ENCODE peak calls at places on chromosomes 3 and 15, in seven cellular contexts. W is IMR-90, O is natural killer cell, Q is choroid plexus epithelial cell, M is esophagus muscularis mucosa, G is colonic mucosa, V is fibroblast of lung. H is an unnamed sample.

GRCh38 chr3:184168363-184169120 is 6.1 kb upstream of the AP2M1 start:
- DNase-seq in O (no peak), W (peak; percentile 84), Q (peak; percentile 89), M (no peak), G (no peak), V (peak; percentile 87), H (no peak)

GRCh38 chr15:25426896-25427610 is 11.8 kb downstream of the UBE3A start:
- DNase-seq in Q (no peak), W (no peak), O (no peak), G (no peak), M (no peak), V (no peak), H (no peak)

GRCh38 chr3:182618085-182618732 is 175.1 kb upstream of the ATP11B start:
- DNase-seq in M (no peak), O (no peak), G (no peak), Q (peak; percentile 13), W (no peak), V (peak; percentile 46), H (no peak)

GRCh38 chr3:99845999-99846398 is 28.3 kb downstream of the CMSS1 start:
- DNase-seq in V (no peak), M (no peak), W (no peak), Q (no peak), O (no peak), G (no peak), H (no peak)

GRCh38 chr3:62051506-62051905 is 321.8 kb downstream of the FEZF2 start:
- DNase-seq in V (peak; percentile 20), Q (peak; percentile 60), M (no peak), G (peak; percentile 40), W (peak; percentile 24), O (no peak), H (no peak)

GRCh38 chr3:26247669-26248068 is 374.9 kb upstream of the LRRC3B start:
- DNase-seq in V (no peak), W (no peak), M (no peak), O (no peak), G (no peak), Q (no peak), H (no peak)

GRCh38 chr3:16467368-16467767 is 46.1 kb downstream of the RFTN1 start:
- DNase-seq in M (no peak), O (peak; percentile 32), Q (no peak), W (no peak), G (no peak), V (no peak), H (peak; percentile 51)

GRCh38 chr3:30626443-30627181 is 20.2 kb downstream of the TGFBR2 start:
- DNase-seq in Q (peak; percentile 61), O (no peak), V (peak; percentile 87), M (no peak), W (peak; percentile 76), G (no peak), H (no peak)

GRCh38 chr15:89486726-89487050 is 9.7 kb downstream of the RHCG start:
- DNase-seq in W (no peak), G (peak; percentile 64), M (no peak), O (no peak), Q (no peak), V (no peak), H (peak; percentile 39)

GRCh38 chr3:154164387-154164786 is 43.2 kb downstream of the ARHGEF26 start:
- DNase-seq in G (no peak), O (no peak), M (no peak), Q (no peak), V (no peak), W (no peak), H (no peak)

GRCh38 chr15:66927326-66928077 is 137.9 kb upstream of the SMAD3 start:
- DNase-seq in Q (peak; percentile 38), M (no peak), O (no peak), W (peak; percentile 51), V (no peak), G (no peak), H (no peak)

GRCh38 chr3:29004885-29005599 is 275.8 kb upstream of the RBMS3 start:
- DNase-seq in M (no peak), O (no peak), Q (no peak), V (no peak), W (no peak), G (no peak), H (no peak)
- TF ChIP-seq CTCF in M (no peak), O (no peak), Q (no peak), V (no peak), W (no peak), G (no peak), H (no peak)

GRCh38 chr3:192566706-192567290 is 160.5 kb downstream of the FGF12 start:
- DNase-seq in O (no peak), V (peak; percentile 75), M (no peak), G (peak; percentile 61), W (peak; percentile 84), Q (peak; percentile 96), H (no peak)
- TF ChIP-seq CTCF in O (no peak), V (peak; percentile 61), M (peak; percentile 66), G (peak; percentile 44), W (peak; percentile 91), Q (peak; percentile 84), H (peak; percentile 17)

GRCh38 chr15:68578175-68578959 is 426 bp upstream of the CORO2B start:
- DNase-seq in Q (peak; percentile 57), O (peak; percentile 21), M (no peak), W (peak; percentile 71), V (peak; percentile 69), G (peak; percentile 42), H (peak; percentile 57)
- TF ChIP-seq CTCF in Q (peak; percentile 52), O (no peak), M (peak; percentile 46), W (peak; percentile 68), V (peak; percentile 46), G (no peak), H (no peak)

GRCh38 chr3:67863869-67864268 is 209.5 kb upstream of the SUCLG2 start:
- DNase-seq in V (no peak), Q (peak; percentile 52), M (no peak), W (peak; percentile 16), G (no peak), O (no peak), H (no peak)
- TF ChIP-seq CTCF in V (peak; percentile 17), Q (peak; percentile 55), M (no peak), W (peak; percentile 34), G (peak; percentile 23), O (no peak), H (no peak)

GRCh38 chr3:49723631-49724551 is at the start of gene GMPPB:
- DNase-seq in O (peak; percentile 93), M (peak; percentile 99), V (peak; percentile 96), G (peak; percentile 96), Q (peak; percentile 98), W (peak; percentile 95), H (peak; percentile 89)
- TF ChIP-seq CTCF in O (no peak), M (no peak), V (no peak), G (no peak), Q (no peak), W (no peak), H (no peak)

GRCh38 chr3:57948080-57948671 is 60.0 kb upstream of the FLNB start:
- DNase-seq in Q (no peak), V (no peak), W (no peak), G (no peak), M (no peak), O (no peak), H (no peak)

GRCh38 chr3:57951106-57951882 is 56.9 kb upstream of the FLNB start:
- DNase-seq in W (peak; percentile 89), Q (peak; percentile 78), O (no peak), M (no peak), G (peak; percentile 72), V (peak; percentile 92), H (no peak)

GRCh38 chr3:57948782-57949242 is 59.4 kb upstream of the FLNB start:
- DNase-seq in O (no peak), G (no peak), V (peak; percentile 76), W (no peak), M (no peak), Q (no peak), H (no peak)

GRCh38 chr3:57949344-57949743 is 58.9 kb upstream of the FLNB start:
- DNase-seq in G (no peak), Q (no peak), O (no peak), W (no peak), V (no peak), M (no peak), H (no peak)

DNA sequence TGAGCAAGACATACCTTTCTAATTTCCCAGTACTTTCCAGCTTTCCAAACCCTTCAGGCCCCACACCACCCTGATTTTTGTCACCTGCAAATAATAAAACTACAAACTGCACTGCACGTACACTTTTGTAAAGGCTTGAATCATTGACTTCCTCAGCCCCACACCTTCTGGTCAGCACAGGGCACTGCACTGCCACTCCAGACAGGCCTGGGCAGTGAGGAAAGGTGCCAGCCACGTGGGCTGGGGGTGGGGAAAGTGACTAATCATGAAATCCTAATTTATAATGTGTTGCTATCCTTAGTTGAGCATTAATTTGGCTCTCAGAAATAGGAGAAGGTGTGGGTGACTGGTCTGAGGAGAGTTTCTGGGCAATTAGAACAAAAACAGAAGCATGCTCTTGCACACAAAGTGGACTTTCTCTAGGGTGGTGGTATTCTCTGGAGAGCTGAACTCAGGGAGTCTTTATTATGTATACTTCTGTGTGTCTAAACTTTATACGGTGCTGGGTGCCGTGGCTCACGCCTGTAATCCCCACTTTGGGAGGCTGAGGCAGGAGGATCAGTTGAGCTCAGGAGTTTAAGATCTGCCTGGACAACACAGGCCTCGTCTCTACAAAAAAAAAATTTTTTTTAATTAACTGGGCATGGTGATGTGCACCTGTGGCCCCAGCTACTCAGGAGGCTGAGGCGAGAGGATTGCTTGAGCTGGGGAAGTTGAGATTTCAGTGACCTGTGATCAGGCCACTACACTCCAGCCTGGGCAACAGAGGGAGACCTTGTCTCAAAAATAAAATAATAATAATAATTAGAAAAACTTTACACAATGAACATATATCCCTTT is 58.2 kb upstream of the FLNB start:
- DNase-seq in G (no peak), Q (no peak), V (peak; percentile 58), W (no peak), M (no peak), O (no peak), H (no peak)
- TF ChIP-seq CTCF in G (no peak), Q (no peak), V (peak; percentile 30), W (peak; percentile 16), M (peak; percentile 48), O (no peak), H (no peak)